ENCODE peak calls at places on chromosomes 5 and 9, in nine cellular contexts. C is astrocyte, W is H1, P is psoas muscle, H is fibroblast of lung, D is colonic mucosa, S is thoracic aorta, B is upper lobe of left lung, U is ovary. G is an unnamed sample. For H3K36me3, the result is how much of the 10 kb centered on the place peaks cover.

GRCh38 chr5:112844489-112844888 is 16.6 kb upstream of the SRP19 start:
- DNase-seq in H (no peak), B (no peak), W (no peak), U (no peak), P (no peak), C (no peak), S (no peak), D (no peak), G (no peak)

GRCh38 chr5:56412601-56413379 is 179.7 kb upstream of the ANKRD55 start:
- DNase-seq in C (no peak), D (peak), S (no peak), W (no peak), H (no peak), U (no peak), B (peak), P (peak), G (peak)

GRCh38 chr5:173954671-173955605 is 34.0 kb upstream of the C5orf47 start:
- DNase-seq in C (peak), W (no peak), S (no peak), H (peak), P (no peak), U (no peak), B (no peak), D (no peak), G (no peak)

GRCh38 chr9:96289392-96289791 is 12.6 kb downstream of the HSD17B3 start:
- DNase-seq in H (no peak), S (no peak), C (no peak), P (no peak), B (no peak), W (no peak), D (no peak), U (no peak), G (no peak)

GRCh38 chr5:141010047-141010793 is 41.0 kb upstream of the PCDHB1 start:
- DNase-seq in W (no peak), C (no peak), B (no peak), S (no peak), U (no peak), P (no peak), H (no peak), D (no peak), G (no peak)

GRCh38 chr5:62779010-62779422 is 200.4 kb downstream of the LRRC70 start:
- DNase-seq in P (no peak), H (peak), U (no peak), B (no peak), C (peak), W (no peak), D (peak), S (no peak), G (no peak)

GRCh38 chr9:70080481-70081119 is 37.0 kb downstream of the MAMDC2 start:
- DNase-seq in H (peak), D (no peak), W (no peak), S (no peak), U (no peak), C (peak), B (no peak), P (no peak), G (no peak)

GRCh38 chr9:113390192-113390960 is 10.7 kb downstream of the ALAD start:
- DNase-seq in C (no peak), D (no peak), H (no peak), W (no peak), S (no peak), U (no peak), P (no peak), B (no peak), G (no peak)

GRCh38 chr5:91206103-91206502 is 177.0 kb downstream of the ARRDC3 start:
- DNase-seq in C (no peak), S (no peak), D (no peak), P (no peak), W (no peak), B (no peak), H (no peak), U (no peak), G (no peak)

GRCh38 chr5:107092695-107093094 is 578.0 kb downstream of the EFNA5 start:
- DNase-seq in C (no peak), B (no peak), H (peak), S (no peak), D (no peak), P (no peak), W (no peak), U (no peak), G (no peak)

GRCh38 chr5:6475626-6476312 is 27.1 kb downstream of the UBE2QL1 start:
- DNase-seq in W (peak), D (no peak), C (no peak), B (no peak), P (no peak), U (peak), S (no peak), H (no peak), G (no peak)

GRCh38 chr5:88955403-88955802 is 72.4 kb upstream of the MEF2C start:
- DNase-seq in W (no peak), D (no peak), P (no peak), U (no peak), H (no peak), S (no peak), C (no peak), B (no peak), G (no peak)

GRCh38 chr5:115626444-115626823 is 598 bp upstream of the TMED7 start:
- DNase-seq in P (no peak), U (no peak), D (no peak), H (peak), S (no peak), W (no peak), B (no peak), C (peak), G (no peak)

GRCh38 chr9:126638571-126639132 is 24.9 kb downstream of the LMX1B start:
- DNase-seq in D (no peak), U (no peak), C (no peak), S (no peak), B (no peak), P (no peak), W (no peak), H (no peak), G (no peak)

GRCh38 chr5:139147743-139148079 is 50.5 kb downstream of the SIL1 start:
- DNase-seq in D (peak), W (no peak), H (peak), B (peak), P (peak), C (peak), U (peak), S (no peak), G (peak)

DNA sequence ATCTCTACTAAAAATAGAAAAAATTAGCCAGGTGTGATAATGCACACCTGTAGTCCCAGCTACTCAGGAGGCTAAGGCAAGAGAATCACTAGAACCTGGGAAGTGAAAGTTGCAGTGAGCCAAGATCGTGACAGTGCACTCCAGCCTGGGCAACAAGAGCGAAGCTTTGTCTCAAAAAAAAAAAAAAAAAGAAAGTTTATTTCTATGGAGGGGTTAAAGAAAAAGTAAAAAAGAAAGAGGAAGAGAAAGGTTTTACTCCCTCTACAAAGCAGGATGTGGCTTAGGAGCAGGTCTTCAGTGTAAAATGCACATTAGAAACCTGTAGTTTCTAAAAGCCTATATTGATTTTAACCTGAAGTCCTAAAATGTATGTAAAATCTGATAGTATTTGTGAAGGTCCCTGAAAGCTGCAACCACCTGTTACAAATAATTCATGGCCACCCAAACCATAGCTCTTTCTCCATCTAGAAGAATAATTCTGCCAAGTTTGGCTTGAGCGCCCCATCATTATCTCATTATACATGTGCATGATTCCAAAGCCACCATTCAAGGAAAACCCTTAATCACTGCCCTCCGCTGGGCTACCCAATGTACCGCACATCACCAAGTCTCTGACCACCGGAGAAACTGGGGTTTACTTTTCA is 3.4 kb downstream of the FNBP1 start:
- DNase-seq in U (no peak), P (no peak), W (no peak), C (no peak), S (no peak), B (no peak), H (peak), D (no peak), G (no peak)
- H3K4me3 ChIP-seq in U (no peak), P (peak), W (no peak), C (no peak), S (peak), B (peak), H (no peak), D (no peak), G (no peak)

GRCh38 chr5:146828385-146828784 is 50.2 kb downstream of the PPP2R2B start:
- DNase-seq in D (no peak), P (no peak), C (peak), U (no peak), W (no peak), S (no peak), H (peak), B (no peak), G (no peak)
- TF ChIP-seq CTCF in D (no peak), P (no peak), C (no peak), U (no peak), W (no peak), S (no peak), H (no peak), B (no peak), G (no peak)

DNA sequence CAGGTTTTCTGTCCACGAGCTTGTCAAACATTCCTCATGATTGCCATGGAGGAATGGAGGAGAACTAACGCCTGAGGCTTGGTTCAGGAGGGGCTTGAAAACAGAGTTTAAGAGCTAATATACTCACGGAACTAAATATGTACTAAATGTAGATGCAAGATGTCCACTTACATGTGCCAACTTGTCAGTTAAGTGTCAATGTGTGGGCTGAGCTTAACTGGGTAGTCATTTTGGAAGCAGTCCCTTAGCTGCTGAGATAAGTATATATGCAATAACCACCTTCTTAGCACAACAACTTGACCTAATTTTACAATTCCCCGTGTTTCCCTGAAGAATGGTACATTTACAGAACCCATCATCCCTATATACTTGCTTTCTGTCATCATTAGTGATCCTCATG is 176.0 kb downstream of the PTPRD start:
- DNase-seq in P (no peak), H (no peak), W (no peak), D (no peak), B (no peak), S (no peak), U (no peak), C (no peak), G (no peak)
- H3K36me3 ChIP-seq in P (under half), H (under half), W (under half), D (under half), B (under half), S (under half), U (under half), C (under half), G (under half)

GRCh38 chr9:91417602-91418218 is 5.9 kb downstream of the NFIL3 start:
- DNase-seq in P (no peak), C (no peak), H (no peak), S (no peak), W (no peak), U (no peak), D (no peak), B (no peak), G (no peak)
- H3K4me3 ChIP-seq in P (peak), C (no peak), H (peak), S (no peak), W (no peak), U (no peak), D (no peak), B (no peak), G (no peak)

DNA sequence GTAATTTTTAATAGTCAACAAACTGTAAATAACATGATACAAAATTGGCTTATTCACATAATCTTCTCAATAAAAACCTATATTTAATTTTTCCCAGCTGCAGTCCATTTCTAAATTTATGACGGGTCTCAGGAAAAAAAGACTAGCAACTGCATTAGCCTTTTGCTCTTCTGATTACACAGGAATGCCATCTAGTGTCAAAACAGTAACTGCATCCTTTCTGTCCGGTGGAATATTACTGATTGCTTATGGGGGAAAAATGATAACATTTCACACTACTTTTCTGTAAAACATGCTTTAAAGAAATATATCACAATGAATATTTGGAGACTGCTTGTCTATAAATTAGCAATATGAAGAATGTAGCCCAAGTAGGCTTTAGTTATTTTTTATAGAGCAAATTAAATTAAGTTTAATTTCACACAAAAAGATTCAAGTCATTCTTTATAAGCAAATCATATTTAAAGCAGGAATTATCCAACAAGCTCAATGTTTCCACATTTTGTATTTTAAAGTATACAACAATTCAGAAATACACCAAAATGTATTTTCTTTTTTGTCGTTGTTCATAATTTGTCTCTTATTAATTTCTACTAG is 534.7 kb downstream of the CDH10 start:
- DNase-seq in P (no peak), S (no peak), C (peak), D (no peak), W (no peak), B (no peak), H (peak), U (no peak), G (no peak)
- TF ChIP-seq CTCF in P (peak), S (no peak), C (peak), D (no peak), W (no peak), B (no peak), H (no peak), U (no peak), G (peak)

DNA sequence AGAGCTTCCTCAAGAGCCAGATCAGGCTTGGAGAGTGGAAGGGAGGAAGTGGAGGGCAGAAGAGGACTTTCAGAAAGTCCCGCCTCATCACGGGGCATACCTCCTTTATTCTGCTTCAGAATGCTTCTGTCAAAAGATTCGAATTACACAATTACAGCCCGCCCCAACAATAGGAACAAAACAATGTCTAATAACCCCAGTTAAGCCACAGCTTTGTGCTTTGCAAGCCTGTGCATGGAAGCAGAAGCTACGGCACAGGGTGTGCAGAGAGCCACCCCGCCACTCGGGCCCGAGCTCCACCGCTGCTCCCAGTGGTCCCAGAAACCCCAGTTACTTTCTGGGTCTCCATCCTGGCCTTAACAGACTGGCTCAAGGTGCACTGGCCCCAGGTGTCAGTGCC is 23.5 kb downstream of the HNRNPH1 start:
- DNase-seq in W (no peak), C (no peak), U (no peak), D (no peak), P (no peak), H (no peak), B (peak), S (no peak), G (peak)
- H3K36me3 ChIP-seq in W (under half), C (under half), U (under half), D (under half), P (half or more), H (under half), B (under half), S (half or more), G (under half)

GRCh38 chr5:109697339-109697738 is 7.6 kb downstream of the MAN2A1 start:
- DNase-seq in W (no peak), D (no peak), C (no peak), B (no peak), S (no peak), U (no peak), H (no peak), P (no peak), G (no peak)
- H3K4me3 ChIP-seq in W (no peak), D (no peak), C (no peak), B (no peak), S (no peak), U (no peak), H (no peak), P (no peak), G (no peak)

GRCh38 chr5:179132586-179133355 is 72.6 kb downstream of the ZNF354C start:
- DNase-seq in S (no peak), P (no peak), U (peak), W (no peak), C (no peak), H (no peak), D (no peak), B (no peak), G (peak)

GRCh38 chr5:179135006-179135405 is 74.8 kb downstream of the ZNF354C start:
- DNase-seq in D (no peak), P (no peak), U (no peak), B (no peak), C (no peak), S (no peak), H (no peak), W (no peak), G (peak)

GRCh38 chr5:179135441-179136215 is 75.5 kb downstream of the ZNF354C start:
- DNase-seq in U (no peak), H (no peak), D (no peak), B (no peak), P (no peak), W (no peak), S (no peak), C (no peak), G (peak)

GRCh38 chr5:179131886-179132585 is 71.9 kb downstream of the ZNF354C start:
- DNase-seq in C (no peak), D (no peak), W (no peak), S (no peak), U (peak), P (no peak), B (no peak), H (no peak), G (peak)

DNA sequence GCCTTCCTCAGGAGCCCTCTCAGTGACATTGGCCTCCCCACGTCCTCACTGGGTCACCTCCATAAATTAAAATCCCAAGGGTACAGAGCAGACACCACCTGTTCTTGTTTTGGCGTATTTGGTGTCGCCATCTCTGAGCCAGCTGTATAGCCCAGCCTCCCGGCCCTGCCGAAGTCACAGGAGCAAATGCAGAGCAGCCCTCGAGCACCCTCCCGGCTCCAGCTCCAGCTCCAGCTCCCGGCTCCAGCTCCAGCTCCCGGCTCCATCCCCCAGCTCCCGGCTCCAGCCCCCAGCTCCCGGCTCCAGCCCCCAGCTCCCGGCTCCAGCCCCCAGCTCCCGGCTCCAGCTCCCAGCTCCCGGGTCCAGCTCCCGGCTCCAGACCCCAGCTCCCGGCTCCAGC is 74.3 kb downstream of the ZNF354C start:
- DNase-seq in P (no peak), H (no peak), C (no peak), W (no peak), B (no peak), S (no peak), U (no peak), D (no peak), G (peak)
- TF ChIP-seq CTCF in P (no peak), H (no peak), C (no peak), W (no peak), B (no peak), S (no peak), U (no peak), D (no peak), G (no peak)

GRCh38 chr5:120630550-120630949 is 166.4 kb downstream of the PRR16 start:
- DNase-seq in D (no peak), U (no peak), W (no peak), B (no peak), C (no peak), H (no peak), S (no peak), P (no peak), G (no peak)

GRCh38 chr5:120631611-120632010 is 167.5 kb downstream of the PRR16 start:
- DNase-seq in H (no peak), P (no peak), S (no peak), D (no peak), U (no peak), B (no peak), C (no peak), W (no peak), G (peak)

DNA sequence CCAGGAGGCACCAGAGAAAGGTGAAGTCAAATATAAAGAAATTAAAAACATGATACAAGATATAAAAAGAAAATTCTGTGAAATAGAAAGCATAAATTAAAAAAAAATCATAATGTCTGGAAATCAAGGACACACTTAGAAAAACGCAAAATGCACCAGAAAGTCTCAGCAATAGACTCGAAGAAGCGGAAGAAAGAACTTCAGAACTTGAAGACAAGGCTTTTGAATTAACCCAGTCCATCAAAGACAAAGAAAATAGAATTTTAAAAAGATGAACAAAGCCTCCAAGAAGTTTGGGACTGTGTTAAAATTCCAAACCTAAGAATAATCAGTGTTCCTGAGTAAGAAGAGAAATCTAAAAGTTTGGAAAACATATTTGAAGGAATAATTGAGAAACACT is 168.3 kb downstream of the PRR16 start:
- DNase-seq in C (no peak), S (no peak), U (no peak), D (no peak), B (no peak), H (no peak), P (no peak), W (no peak), G (no peak)
- H3K36me3 ChIP-seq in C (under half), S (under half), U (under half), D (under half), B (under half), H (under half), P (under half), W (under half), G (under half)

DNA sequence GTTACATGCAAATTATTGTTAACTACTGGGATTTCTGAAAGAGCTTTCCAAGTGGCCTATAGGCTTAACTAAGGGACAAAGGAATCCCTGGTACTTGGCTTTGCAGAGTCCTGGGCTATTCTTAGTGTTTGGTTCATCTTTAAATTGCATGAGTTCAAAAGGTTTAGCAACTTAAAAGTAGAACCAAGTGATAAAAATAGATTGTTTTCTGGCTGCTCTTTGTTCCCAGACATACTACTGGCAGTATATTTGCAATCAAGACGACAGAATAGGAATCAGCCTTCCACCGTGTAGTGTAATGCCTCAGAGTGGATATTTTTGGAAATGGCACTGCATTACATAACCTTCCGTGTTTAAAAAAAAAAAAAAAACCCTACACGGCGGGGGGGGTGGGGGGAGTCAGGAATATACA is 1.0 kb downstream of the NREP start:
- DNase-seq in B (no peak), H (peak), U (no peak), W (no peak), C (no peak), S (no peak), P (no peak), D (no peak), G (no peak)
- H3K4me3 ChIP-seq in B (peak), H (peak), U (peak), W (peak), C (peak), S (peak), P (peak), D (no peak), G (peak)